ENCODE peak calls at places on chromosomes 3 and 15, in five cellular contexts. U, V, D, P and L are unnamed samples.

GRCh38 chr3:82587174-82587573 is 825.7 kb upstream of the GBE1 start:
- DNase-seq in P (no peak), V (no peak), U (no peak), D (no peak), L (no peak)

GRCh38 chr15:83190450-83190849 is 17.2 kb downstream of the HDGFL3 start:
- DNase-seq in P (no peak), V (no peak), U (no peak), D (no peak), L (no peak)

GRCh38 chr3:45988804-45989203 is 6.8 kb downstream of the FYCO1 start:
- DNase-seq in P (no peak), U (peak), V (peak), D (no peak), L (no peak)

GRCh38 chr3:130725746-130726145 is 20.9 kb downstream of the PIK3R4 start:
- DNase-seq in V (no peak), D (no peak), U (peak), P (no peak), L (no peak)

GRCh38 chr3:115239717-115240116 is 92.6 kb upstream of the ZBTB20 start:
- DNase-seq in P (no peak), U (peak), V (no peak), D (peak), L (no peak)

GRCh38 chr15:101773496-101774100 is 29.7 kb upstream of the OR4F6 start:
- DNase-seq in U (no peak), D (no peak), P (no peak), V (peak), L (no peak)

GRCh38 chr3:72438072-72438471 is 410.2 kb downstream of the SHQ1 start:
- DNase-seq in U (no peak), V (no peak), P (no peak), D (no peak), L (no peak)

GRCh38 chr3:124281453-124282316 is 289.8 kb upstream of the ROPN1 start:
- DNase-seq in U (peak), V (peak), D (peak), P (no peak), L (no peak)

GRCh38 chr3:23202203-23202920 is 765 bp upstream of the UBE2E2 start:
- DNase-seq in P (peak), U (no peak), D (peak), V (peak), L (no peak)

GRCh38 chr15:64151727-64152506 is at the start of gene SNX22:
- DNase-seq in U (peak), V (no peak), P (no peak), D (no peak), L (peak)